ENCODE peak calls at places on chromosomes 13 and 19, in six cellular contexts. One of them, this sample, is unnamed.

GRCh38 chr19:2044709-2045500 is 6.1 kb downstream of the MKNK2 start:
- DNase-seq in neuronal stem cell: no peak
- DNase-seq in trophoblast cell: no peak
- DNase-seq in mesendoderm: no peak
- DNase-seq in H1: no peak
- DNase-seq in IMR-90: no peak
- DNase-seq in this sample: no peak

GRCh38 chr13:29674532-29674931 is 79.0 kb upstream of the SLC7A1 start:
- DNase-seq in neuronal stem cell: no peak
- DNase-seq in trophoblast cell: no peak
- DNase-seq in mesendoderm: no peak
- DNase-seq in H1: no peak
- DNase-seq in IMR-90: peak
- DNase-seq in this sample: peak

GRCh38 chr19:8144273-8144672 is 5.1 kb downstream of the FBN3 start:
- DNase-seq in neuronal stem cell: no peak
- DNase-seq in trophoblast cell: no peak
- DNase-seq in mesendoderm: no peak
- DNase-seq in H1: no peak
- DNase-seq in IMR-90: no peak
- DNase-seq in this sample: no peak

GRCh38 chr13:45300190-45300985 is 40.6 kb downstream of the TPT1 start:
- DNase-seq in neuronal stem cell: no peak
- DNase-seq in trophoblast cell: no peak
- DNase-seq in mesendoderm: peak
- DNase-seq in H1: no peak
- DNase-seq in IMR-90: no peak
- DNase-seq in this sample: no peak

GRCh38 chr19:48501446-48501960 is 10.1 kb downstream of the LMTK3 start:
- DNase-seq in neuronal stem cell: no peak
- DNase-seq in trophoblast cell: peak
- DNase-seq in mesendoderm: peak
- DNase-seq in H1: peak
- DNase-seq in IMR-90: no peak
- DNase-seq in this sample: no peak

GRCh38 chr13:19984430-19985218 is 26.1 kb downstream of the ZMYM2 start:
- DNase-seq in neuronal stem cell: peak
- DNase-seq in trophoblast cell: peak
- DNase-seq in mesendoderm: peak
- DNase-seq in H1: no peak
- DNase-seq in IMR-90: peak
- DNase-seq in this sample: peak

GRCh38 chr19:1837222-1837565 is 11.1 kb downstream of the REXO1 start:
- DNase-seq in neuronal stem cell: no peak
- DNase-seq in trophoblast cell: peak
- DNase-seq in mesendoderm: no peak
- DNase-seq in H1: no peak
- DNase-seq in IMR-90: no peak
- DNase-seq in this sample: no peak

GRCh38 chr13:97125051-97125809 is 96.9 kb upstream of the MBNL2 start:
- DNase-seq in neuronal stem cell: no peak
- DNase-seq in trophoblast cell: no peak
- DNase-seq in mesendoderm: peak
- DNase-seq in H1: no peak
- DNase-seq in IMR-90: peak
- DNase-seq in this sample: peak

GRCh38 chr19:4939466-4939865 is 29.4 kb upstream of the KDM4B start:
- DNase-seq in neuronal stem cell: no peak
- DNase-seq in trophoblast cell: no peak
- DNase-seq in mesendoderm: no peak
- DNase-seq in H1: no peak
- DNase-seq in IMR-90: no peak
- DNase-seq in this sample: no peak

GRCh38 chr13:26255717-26256277 is 1.9 kb downstream of the CDK8 start:
- DNase-seq in neuronal stem cell: no peak
- DNase-seq in trophoblast cell: no peak
- DNase-seq in mesendoderm: no peak
- DNase-seq in H1: no peak
- DNase-seq in IMR-90: peak
- DNase-seq in this sample: peak

GRCh38 chr13:109836629-109837607 is 50.5 kb upstream of the IRS2 start:
- DNase-seq in neuronal stem cell: no peak
- DNase-seq in trophoblast cell: no peak
- DNase-seq in mesendoderm: no peak
- DNase-seq in H1: no peak
- DNase-seq in IMR-90: no peak
- DNase-seq in this sample: no peak

GRCh38 chr13:107295391-107296157 is 727.6 kb upstream of the ARGLU1 start:
- DNase-seq in neuronal stem cell: no peak
- DNase-seq in trophoblast cell: no peak
- DNase-seq in mesendoderm: no peak
- DNase-seq in H1: no peak
- DNase-seq in IMR-90: no peak
- DNase-seq in this sample: no peak

GRCh38 chr13:30400376-30400775 is 21.9 kb upstream of the UBE2L5 start:
- DNase-seq in neuronal stem cell: no peak
- DNase-seq in trophoblast cell: no peak
- DNase-seq in mesendoderm: no peak
- DNase-seq in H1: no peak
- DNase-seq in IMR-90: no peak
- DNase-seq in this sample: no peak

GRCh38 chr19:16587031-16588023 is 15.1 kb upstream of the SLC35E1 start:
- DNase-seq in neuronal stem cell: no peak
- DNase-seq in trophoblast cell: no peak
- DNase-seq in mesendoderm: peak
- DNase-seq in H1: no peak
- DNase-seq in IMR-90: peak
- DNase-seq in this sample: peak

DNA sequence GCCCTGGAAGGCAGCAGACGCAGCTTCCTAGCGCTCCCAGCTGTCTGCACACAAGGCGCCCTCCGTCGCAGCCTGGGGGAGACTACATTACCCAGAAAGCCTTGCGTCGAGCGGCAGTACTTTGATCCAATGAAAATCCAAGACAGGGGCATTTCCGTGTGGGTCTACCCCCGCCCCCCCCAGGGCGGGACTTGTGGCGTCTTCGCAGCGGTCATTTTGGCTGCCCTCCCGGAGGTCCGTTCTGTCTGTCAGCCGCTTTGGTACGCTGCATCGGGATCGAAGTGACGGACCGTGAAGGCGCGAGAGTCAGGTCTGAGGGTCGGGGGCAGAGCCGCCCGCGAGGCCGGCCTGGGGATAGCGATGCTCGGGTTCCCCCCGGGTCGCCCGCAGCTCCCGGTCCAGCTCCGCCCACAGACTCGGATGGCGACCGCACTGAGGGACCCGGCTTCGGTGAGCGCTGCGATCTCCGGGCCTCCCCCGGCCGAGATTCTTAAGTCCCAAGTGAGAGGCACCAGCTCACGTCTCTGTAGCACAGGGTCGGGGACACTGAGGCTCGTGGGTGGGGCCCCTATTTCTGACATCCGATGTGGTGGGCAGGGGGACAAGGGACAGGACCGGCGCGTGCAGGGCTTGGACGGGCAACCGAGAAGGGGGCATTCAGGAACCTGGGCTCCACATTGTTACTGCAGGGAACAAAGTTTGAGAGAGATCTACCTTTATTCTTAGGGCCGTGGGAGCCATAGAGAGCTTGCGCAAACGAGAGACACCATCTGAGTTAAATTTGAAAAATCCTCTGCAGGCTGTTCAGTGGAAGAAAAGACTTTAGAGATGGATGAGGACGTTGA is at the start of gene ZNF211:
- DNase-seq in neuronal stem cell: peak
- DNase-seq in trophoblast cell: peak
- DNase-seq in mesendoderm: peak
- DNase-seq in H1: peak
- DNase-seq in IMR-90: peak
- DNase-seq in this sample: peak
- H3K23ac ChIP-seq in neuronal stem cell: no peak
- H3K23ac ChIP-seq in trophoblast cell: no peak
- H3K23ac ChIP-seq in mesendoderm: peak
- H3K23ac ChIP-seq in H1: no peak
- H3K23ac ChIP-seq in IMR-90: peak
- H3K23ac ChIP-seq in this sample: no peak

GRCh38 chr13:23899555-23899954 is 2.3 kb upstream of the C1QTNF9B start:
- DNase-seq in neuronal stem cell: no peak
- DNase-seq in trophoblast cell: no peak
- DNase-seq in mesendoderm: no peak
- DNase-seq in H1: no peak
- DNase-seq in IMR-90: peak
- DNase-seq in this sample: peak

GRCh38 chr13:23901365-23901764 is 4.1 kb upstream of the C1QTNF9B start:
- DNase-seq in neuronal stem cell: no peak
- DNase-seq in trophoblast cell: peak
- DNase-seq in mesendoderm: no peak
- DNase-seq in H1: no peak
- DNase-seq in IMR-90: peak
- DNase-seq in this sample: no peak

GRCh38 chr13:23903906-23904280 is 6.6 kb upstream of the C1QTNF9B start:
- DNase-seq in neuronal stem cell: no peak
- DNase-seq in trophoblast cell: no peak
- DNase-seq in mesendoderm: no peak
- DNase-seq in H1: no peak
- DNase-seq in IMR-90: no peak
- DNase-seq in this sample: no peak

GRCh38 chr13:23905766-23906165 is 8.5 kb upstream of the C1QTNF9B start:
- DNase-seq in neuronal stem cell: no peak
- DNase-seq in trophoblast cell: no peak
- DNase-seq in mesendoderm: no peak
- DNase-seq in H1: no peak
- DNase-seq in IMR-90: no peak
- DNase-seq in this sample: peak

GRCh38 chr13:23902975-23903905 is 5.9 kb upstream of the C1QTNF9B start:
- DNase-seq in neuronal stem cell: no peak
- DNase-seq in trophoblast cell: no peak
- DNase-seq in mesendoderm: no peak
- DNase-seq in H1: no peak
- DNase-seq in IMR-90: no peak
- DNase-seq in this sample: no peak
- H3K4me3 ChIP-seq in neuronal stem cell: no peak
- H3K4me3 ChIP-seq in trophoblast cell: no peak
- H3K4me3 ChIP-seq in mesendoderm: no peak
- H3K4me3 ChIP-seq in H1: peak
- H3K4me3 ChIP-seq in IMR-90: no peak
- H3K4me3 ChIP-seq in this sample: peak

GRCh38 chr13:48233886-48234488 is 981 bp downstream of the ITM2B start:
- DNase-seq in neuronal stem cell: no peak
- DNase-seq in trophoblast cell: peak
- DNase-seq in mesendoderm: peak
- DNase-seq in H1: no peak
- DNase-seq in IMR-90: peak
- DNase-seq in this sample: peak
- H3K23ac ChIP-seq in neuronal stem cell: no peak
- H3K23ac ChIP-seq in trophoblast cell: no peak
- H3K23ac ChIP-seq in mesendoderm: peak
- H3K23ac ChIP-seq in H1: no peak
- H3K23ac ChIP-seq in IMR-90: peak
- H3K23ac ChIP-seq in this sample: no peak

DNA sequence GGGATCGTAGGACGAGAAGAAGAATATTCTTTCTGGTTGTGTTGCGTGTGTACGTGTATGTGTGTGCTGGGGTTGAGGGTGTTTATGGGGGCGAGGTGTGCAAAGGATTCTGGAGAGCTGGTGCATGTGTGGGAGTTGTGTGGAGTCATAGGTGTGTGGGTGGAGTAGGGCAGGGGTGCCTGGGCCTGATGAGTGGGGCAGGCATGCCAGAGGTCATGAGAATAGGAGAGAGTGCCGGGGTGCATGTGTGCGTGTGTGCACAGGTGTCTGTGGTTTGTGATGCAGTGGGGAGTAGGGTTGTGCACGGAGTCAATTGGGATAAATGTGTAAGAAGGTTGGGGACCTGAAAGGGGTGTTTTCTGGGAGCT is 649 bp downstream of the TMEM91 start:
- DNase-seq in neuronal stem cell: no peak
- DNase-seq in trophoblast cell: no peak
- DNase-seq in mesendoderm: no peak
- DNase-seq in H1: no peak
- DNase-seq in IMR-90: no peak
- DNase-seq in this sample: no peak
- H3K4me3 ChIP-seq in neuronal stem cell: no peak
- H3K4me3 ChIP-seq in trophoblast cell: peak
- H3K4me3 ChIP-seq in mesendoderm: no peak
- H3K4me3 ChIP-seq in H1: peak
- H3K4me3 ChIP-seq in IMR-90: peak
- H3K4me3 ChIP-seq in this sample: peak

This sample was measured in mesenchymal stem cell.